ENCODE peak calls at places on chromosomes 3 and 15, in four cellular contexts. W is stomach, M is A549, B is SK-N-SH. O is an unnamed sample.

GRCh38 chr3:72100626-72101187 is 315.8 kb upstream of the PROK2 start:
- DNase-seq in W (peak), M (peak), B (peak), O (peak)

GRCh38 chr15:67901922-67902321 is 62.1 kb upstream of the RNU6-1 start:
- DNase-seq in W (no peak), M (no peak), B (no peak), O (no peak)

GRCh38 chr3:140843656-140844055 is 98.0 kb upstream of the SLC25A36 start:
- DNase-seq in W (no peak), M (no peak), B (peak), O (no peak)

GRCh38 chr15:63322541-63322940 is 45.1 kb downstream of the APH1B start:
- DNase-seq in W (no peak), M (no peak), B (peak), O (peak)

GRCh38 chr15:74040115-74040850 is 42.1 kb downstream of the GOLGA6A start:
- DNase-seq in W (no peak), M (peak), B (no peak), O (no peak)

GRCh38 chr15:84982301-84982920 is 755 bp downstream of the PDE8A start:
- DNase-seq in W (peak), M (peak), B (no peak), O (peak)

GRCh38 chr3:58683001-58683845 is 16.6 kb upstream of the FAM3D start:
- DNase-seq in W (no peak), M (peak), B (no peak), O (no peak)

GRCh38 chr3:143883151-143883550 is 34.9 kb upstream of the SLC9A9 start:
- DNase-seq in W (no peak), M (no peak), B (no peak), O (no peak)

GRCh38 chr15:39885099-39885777 is 34.8 kb downstream of the GPR176 start:
- DNase-seq in W (no peak), M (no peak), B (no peak), O (no peak)

GRCh38 chr3:124033360-124034015 is 41.6 kb upstream of the ROPN1 start:
- DNase-seq in W (no peak), M (peak), B (no peak), O (no peak)

GRCh38 chr15:34223904-34224596 is 766 bp upstream of the EMC4 start:
- DNase-seq in W (no peak), M (peak), B (peak), O (no peak)

GRCh38 chr15:88031461-88031860 is 225.1 kb downstream of the NTRK3 start:
- DNase-seq in W (no peak), M (no peak), B (no peak), O (no peak)

GRCh38 chr3:97932387-97932801 is 39.8 kb downstream of the RIOX2 start:
- DNase-seq in W (no peak), M (no peak), B (no peak), O (no peak)

GRCh38 chr15:98403569-98403968 is 244.8 kb upstream of the IGF1R start:
- DNase-seq in W (no peak), M (no peak), B (no peak), O (no peak)

GRCh38 chr3:126270145-126270811 is 86.9 kb downstream of the KLF15 start:
- DNase-seq in W (peak), M (no peak), B (no peak), O (peak)

GRCh38 chr15:74812533-74812932 is at the start of gene LMAN1L:
- DNase-seq in W (no peak), M (no peak), B (no peak), O (no peak)

GRCh38 chr3:14561051-14561634 is 21.0 kb upstream of the GRIP2 start:
- DNase-seq in W (no peak), M (no peak), B (no peak), O (no peak)

GRCh38 chr3:129313983-129314756 is 35.5 kb downstream of the HMCES start:
- DNase-seq in W (no peak), M (peak), B (peak), O (no peak)

GRCh38 chr3:132256984-132257383 is 60.2 kb upstream of the ACP3 start:
- DNase-seq in W (peak), M (peak), B (peak), O (peak)

GRCh38 chr3:195249057-195249770 is 21.7 kb downstream of the XXYLT1 start:
- DNase-seq in W (no peak), M (no peak), B (no peak), O (peak)

GRCh38 chr3:33380653-33381052 is 59.6 kb downstream of the UBP1 start:
- DNase-seq in W (no peak), M (no peak), B (no peak), O (no peak)

GRCh38 chr3:188524057-188524456 is 370.1 kb downstream of the LPP start:
- DNase-seq in W (no peak), M (no peak), B (no peak), O (no peak)

GRCh38 chr15:74036271-74037170 is 42.0 kb downstream of the PML start:
- DNase-seq in W (peak), M (peak), B (peak), O (peak)

GRCh38 chr3:66816110-66816761 is 181.9 kb upstream of the KBTBD8 start:
- DNase-seq in W (no peak), M (peak), B (peak), O (no peak)

GRCh38 chr3:70933105-70933810 is 620.8 kb upstream of the MDFIC2 start:
- DNase-seq in W (no peak), M (no peak), B (no peak), O (no peak)

GRCh38 chr3:132660745-132661067 is 577 bp downstream of the UBA5 start:
- DNase-seq in W (no peak), M (no peak), B (peak), O (no peak)

GRCh38 chr3:137926991-137927390 is 83.0 kb upstream of the CLDN18 start:
- DNase-seq in W (no peak), M (no peak), B (no peak), O (no peak)

GRCh38 chr3:124730920-124731297 is 657 bp downstream of the UMPS start:
- DNase-seq in W (no peak), M (no peak), B (no peak), O (peak)

GRCh38 chr3:197478746-197479668 is 76.8 kb downstream of the BDH1 start:
- DNase-seq in W (no peak), M (no peak), B (no peak), O (no peak)

GRCh38 chr3:119403201-119403600 is 60.2 kb downstream of the TMEM39A start:
- DNase-seq in W (no peak), M (no peak), B (no peak), O (no peak)

GRCh38 chr15:46151786-46152185 is 517.0 kb downstream of the SQOR start:
- DNase-seq in W (no peak), M (no peak), B (no peak), O (no peak)

GRCh38 chr15:39362832-39363561 is 217.9 kb upstream of the THBS1 start:
- DNase-seq in W (no peak), M (no peak), B (peak), O (no peak)

GRCh38 chr3:73502609-73503560 is 121.9 kb downstream of the PDZRN3 start:
- DNase-seq in W (peak), M (peak), B (peak), O (peak)

GRCh38 chr3:52177701-52178042 is 20.3 kb upstream of the ALAS1 start:
- DNase-seq in W (no peak), M (no peak), B (no peak), O (no peak)

GRCh38 chr3:141938011-141938350 is 61.5 kb downstream of the ATP1B3 start:
- DNase-seq in W (no peak), M (no peak), B (no peak), O (no peak)

GRCh38 chr15:55873024-55873745 is 120.2 kb downstream of the NEDD4 start:
- DNase-seq in W (no peak), M (no peak), B (peak), O (no peak)

GRCh38 chr3:143658869-143659268 is 189.4 kb downstream of the SLC9A9 start:
- DNase-seq in W (no peak), M (no peak), B (no peak), O (no peak)

GRCh38 chr15:90845201-90845949 is 23.0 kb upstream of the FURIN start:
- DNase-seq in W (no peak), M (peak), B (no peak), O (no peak)

GRCh38 chr15:35548435-35548834 is 2.5 kb upstream of the DPH6 start:
- DNase-seq in W (no peak), M (no peak), B (no peak), O (no peak)

GRCh38 chr15:35545825-35546580 is at the start of gene DPH6:
- DNase-seq in W (peak), M (peak), B (peak), O (peak)

GRCh38 chr15:35549567-35549966 is 3.6 kb upstream of the DPH6 start:
- DNase-seq in W (no peak), M (no peak), B (no peak), O (no peak)

GRCh38 chr15:35546581-35547381 is 816 bp upstream of the DPH6 start:
- DNase-seq in W (no peak), M (no peak), B (no peak), O (peak)

GRCh38 chr15:35547775-35548364 is 1.9 kb upstream of the DPH6 start:
- DNase-seq in W (no peak), M (no peak), B (no peak), O (no peak)
- TF ChIP-seq EP300 in W (no peak), M (no peak), B (no peak), O (no peak)

DNA sequence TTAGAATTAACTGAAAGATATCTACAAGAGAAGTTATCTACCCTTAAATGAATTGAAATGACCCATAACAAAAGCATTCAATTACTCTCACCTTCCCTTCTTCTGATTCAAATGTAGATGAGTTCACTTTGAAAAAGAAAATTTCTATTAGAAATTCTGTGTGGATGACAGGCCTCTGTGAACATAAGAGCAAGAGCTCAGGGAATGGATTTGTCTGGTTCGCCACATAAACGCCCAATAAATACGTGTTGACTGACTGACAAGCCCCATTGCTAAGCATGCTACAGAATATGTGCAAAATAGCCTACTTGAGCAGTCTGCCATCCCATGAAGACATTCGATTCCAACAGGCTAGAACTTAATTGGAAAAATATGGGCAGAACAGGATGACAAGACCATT is 315.9 kb downstream of the MECOM start:
- DNase-seq in W (no peak), M (no peak), B (no peak), O (no peak)
- TF ChIP-seq EP300 in W (no peak), M (no peak), B (no peak), O (no peak)

DNA sequence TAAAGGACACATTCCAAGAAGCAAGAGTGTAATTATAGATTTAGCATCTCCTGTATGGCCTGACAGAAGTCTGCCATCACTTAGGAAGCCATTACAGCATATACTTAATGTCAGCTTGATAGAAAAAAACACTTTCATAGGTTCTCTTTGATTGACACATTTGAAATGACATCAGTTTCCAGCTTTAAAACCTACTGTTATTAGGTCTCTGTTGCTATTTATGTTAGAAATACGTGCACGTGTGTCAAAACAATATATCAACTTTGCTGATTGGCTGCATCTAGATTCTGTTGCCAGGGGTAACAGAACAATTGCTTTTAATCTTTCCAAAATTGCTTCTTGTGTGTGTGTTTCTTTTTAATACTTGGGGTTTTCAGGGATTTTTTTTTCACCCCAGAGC is 389.3 kb upstream of the ATP11B start:
- DNase-seq in W (no peak), M (no peak), B (no peak), O (no peak)
- TF ChIP-seq EP300 in W (no peak), M (no peak), B (no peak), O (no peak)

GRCh38 chr3:115217678-115218451 is 70.8 kb upstream of the ZBTB20 start:
- DNase-seq in W (no peak), M (peak), B (peak), O (no peak)
- TF ChIP-seq EP300 in W (no peak), M (no peak), B (no peak), O (no peak)

GRCh38 chr3:69181592-69182211 is 59.3 kb upstream of the LMOD3 start:
- DNase-seq in W (no peak), M (peak), B (no peak), O (no peak)

GRCh38 chr3:69180869-69181591 is 58.6 kb upstream of the LMOD3 start:
- DNase-seq in W (no peak), M (no peak), B (no peak), O (no peak)

GRCh38 chr3:69178100-69178499 is 55.7 kb upstream of the LMOD3 start:
- DNase-seq in W (no peak), M (no peak), B (no peak), O (no peak)

GRCh38 chr3:69179740-69180372 is 57.5 kb upstream of the LMOD3 start:
- DNase-seq in W (no peak), M (no peak), B (no peak), O (no peak)

GRCh38 chr3:69178838-69179739 is 56.7 kb upstream of the LMOD3 start:
- DNase-seq in W (no peak), M (peak), B (no peak), O (no peak)
- TF ChIP-seq EP300 in W (no peak), M (no peak), B (no peak), O (no peak)

O was measured in ovary.